ENCODE peak calls at places on chromosome 9, in seven cellular contexts. X is stimulated activated CD8-positive, alpha-beta memory T cell treated with anti-CD3 and anti-CD28 coated beads, Interleukin-15, amount 100 ng/mL, for 24 hours; U is activated T-cell treated with anti-CD3 and anti-CD28 coated beads, Interleukin-2, amount 50 U/mL, for 72 hours; N is kidney tubule cell; Z is ACHN; Y is bronchial epithelial cell; Q is colonic mucosa. V is an unnamed sample.
A peak's percentile ranks its signal among the peaks of the same experiment; 100 is the strongest.

GRCh38 chr9:21060919-21061561 is 16.7 kb downstream of the IFNB1 start:
- DNase-seq in X (no peak), U (peak; percentile 9), N (no peak), Z (no peak), Y (no peak), Q (no peak), V (peak; percentile 29)

GRCh38 chr9:91882628-91883027 is 67.4 kb downstream of the ROR2 start:
- DNase-seq in X (no peak), U (no peak), N (no peak), Z (no peak), Y (no peak), Q (no peak), V (no peak)

GRCh38 chr9:109717342-109717741 is 62.7 kb upstream of the PALM2AKAP2 start:
- DNase-seq in X (no peak), U (no peak), N (no peak), Z (no peak), Y (no peak), Q (no peak), V (no peak)

GRCh38 chr9:93669116-93669957 is 93.0 kb downstream of the PHF2 start:
- DNase-seq in X (no peak), U (no peak), N (no peak), Z (no peak), Y (no peak), Q (peak; percentile 12), V (no peak)

GRCh38 chr9:109506097-109506712 is 8.1 kb upstream of the PTPN3 start:
- DNase-seq in X (no peak), U (no peak), N (peak; percentile 73), Z (no peak), Y (no peak), Q (no peak), V (no peak)

GRCh38 chr9:89387970-89388867 is 69.9 kb downstream of the SECISBP2 start:
- DNase-seq in X (no peak), U (no peak), N (no peak), Z (no peak), Y (peak; percentile 80), Q (peak; percentile 36), V (no peak)

GRCh38 chr9:13717356-13718057 is 438.0 kb upstream of the MPDZ start:
- DNase-seq in X (no peak), U (no peak), N (no peak), Z (no peak), Y (peak; percentile 7), Q (no peak), V (no peak)

GRCh38 chr9:28179893-28180292 is 606.6 kb upstream of the C9orf72 start:
- DNase-seq in X (no peak), U (no peak), N (no peak), Z (no peak), Y (no peak), Q (no peak), V (no peak)

GRCh38 chr9:79477955-79478751 is 93.6 kb upstream of the TLE4 start:
- DNase-seq in X (no peak), U (peak; percentile 30), N (peak; percentile 11), Z (no peak), Y (peak; percentile 97), Q (no peak), V (no peak)

GRCh38 chr9:19000133-19000532 is 32.9 kb downstream of the SAXO1 start:
- DNase-seq in X (no peak), U (no peak), N (no peak), Z (no peak), Y (no peak), Q (no peak), V (no peak)

GRCh38 chr9:16262467-16263261 is 607.8 kb downstream of the BNC2 start:
- DNase-seq in X (no peak), U (no peak), N (peak; percentile 26), Z (no peak), Y (no peak), Q (no peak), V (no peak)

GRCh38 chr9:136225748-136226679 is 19.6 kb downstream of the QSOX2 start:
- DNase-seq in X (peak; percentile 31), U (peak; percentile 76), N (peak; percentile 65), Z (peak; percentile 55), Y (peak; percentile 60), Q (peak; percentile 68), V (peak; percentile 39)

GRCh38 chr9:126531591-126531990 is 82.1 kb upstream of the LMX1B start:
- DNase-seq in X (no peak), U (no peak), N (no peak), Z (no peak), Y (no peak), Q (no peak), V (no peak)

GRCh38 chr9:33942471-33943083 is 106.1 kb downstream of the UBAP2 start:
- DNase-seq in X (no peak), U (no peak), N (peak; percentile 56), Z (peak; percentile 42), Y (peak; percentile 74), Q (no peak), V (no peak)

GRCh38 chr9:35756275-35756742 is 2.2 kb upstream of the MSMP start:
- DNase-seq in X (peak; percentile 56), U (peak; percentile 84), N (peak; percentile 70), Z (no peak), Y (peak; percentile 33), Q (peak; percentile 85), V (peak; percentile 73)

GRCh38 chr9:94923333-94924089 is 197.0 kb downstream of the AOPEP start:
- DNase-seq in X (no peak), U (no peak), N (no peak), Z (no peak), Y (no peak), Q (no peak), V (no peak)

GRCh38 chr9:89362647-89363310 is 44.5 kb downstream of the SECISBP2 start:
- DNase-seq in X (no peak), U (no peak), N (no peak), Z (no peak), Y (no peak), Q (no peak), V (no peak)

GRCh38 chr9:73089304-73089985 is 62.2 kb upstream of the ANXA1 start:
- DNase-seq in X (no peak), U (no peak), N (no peak), Z (no peak), Y (peak; percentile 47), Q (no peak), V (no peak)

GRCh38 chr9:14780251-14780650 is 57.7 kb upstream of the CER1 start:
- DNase-seq in X (no peak), U (no peak), N (no peak), Z (no peak), Y (no peak), Q (no peak), V (no peak)

GRCh38 chr9:85484235-85484634 is 257.5 kb downstream of the AGTPBP1 start:
- DNase-seq in X (no peak), U (no peak), N (peak; percentile 30), Z (no peak), Y (peak; percentile 44), Q (no peak), V (no peak)

GRCh38 chr9:127244609-127245601 is 19.7 kb upstream of the GARNL3 start:
- DNase-seq in X (peak; percentile 91), U (peak; percentile 97), N (peak; percentile 96), Z (peak; percentile 94), Y (peak; percentile 88), Q (peak; percentile 98), V (peak; percentile 94)

GRCh38 chr9:36993933-36994764 is 39.9 kb downstream of the PAX5 start:
- DNase-seq in X (no peak), U (no peak), N (no peak), Z (no peak), Y (no peak), Q (no peak), V (no peak)

GRCh38 chr9:16773617-16774016 is 96.9 kb downstream of the BNC2 start:
- DNase-seq in X (no peak), U (no peak), N (no peak), Z (no peak), Y (no peak), Q (no peak), V (no peak)

GRCh38 chr9:98225015-98225442 is 30.4 kb downstream of the TBC1D2 start:
- DNase-seq in X (no peak), U (no peak), N (no peak), Z (no peak), Y (no peak), Q (peak; percentile 68), V (no peak)

GRCh38 chr9:106888992-106889631 is 26.1 kb downstream of the ZNF462 start:
- DNase-seq in X (no peak), U (no peak), N (no peak), Z (no peak), Y (peak; percentile 66), Q (no peak), V (no peak)

GRCh38 chr9:110115341-110115820 is 92.6 kb downstream of the C9orf152 start:
- DNase-seq in X (no peak), U (no peak), N (no peak), Z (no peak), Y (no peak), Q (no peak), V (no peak)

GRCh38 chr9:99226054-99226453 is 4.0 kb downstream of the SEC61B start:
- DNase-seq in X (no peak), U (no peak), N (no peak), Z (no peak), Y (no peak), Q (no peak), V (no peak)

GRCh38 chr9:551986-552930 is 289.2 kb upstream of the DMRT1 start:
- DNase-seq in X (no peak), U (no peak), N (no peak), Z (no peak), Y (peak; percentile 82), Q (no peak), V (no peak)

GRCh38 chr9:33263936-33264472 is 504 bp downstream of the BAG1 start:
- DNase-seq in X (no peak), U (peak; percentile 51), N (peak; percentile 11), Z (peak; percentile 15), Y (no peak), Q (peak; percentile 73), V (peak; percentile 35)

GRCh38 chr9:131609116-131609830 is 64.0 kb downstream of the PRRT1B start:
- DNase-seq in X (no peak), U (no peak), N (peak; percentile 76), Z (peak; percentile 75), Y (peak; percentile 45), Q (no peak), V (no peak)

GRCh38 chr9:28267351-28267750 is 694.1 kb upstream of the C9orf72 start:
- DNase-seq in X (no peak), U (no peak), N (peak; percentile 81), Z (peak; percentile 23), Y (no peak), Q (no peak), V (no peak)

GRCh38 chr9:34929506-34930102 is 28.5 kb upstream of the PHF24 start:
- DNase-seq in X (no peak), U (peak; percentile 35), N (peak; percentile 15), Z (peak; percentile 8), Y (peak; percentile 29), Q (no peak), V (peak; percentile 8)